ENCODE peak calls at places on chromosome 19, in seven cellular contexts. T is AG09319; V is retinal pigment epithelial cell; K is transverse colon; N is activated CD8-positive, alpha-beta T cell treated with anti-CD3 and anti-CD28 coated beads for 36 hours; E is foreskin fibroblast; H is LNCaP clone FGC. W is an unnamed sample.

GRCh38 chr19:887072-887471 is 5.9 kb downstream of the MED16 start:
- DNase-seq in T (peak), K (no peak), N (peak), V (no peak), E (peak), H (no peak), W (no peak)

GRCh38 chr19:56099638-56100539 is 21.2 kb downstream of the ZNF787 start:
- DNase-seq in H (no peak), V (no peak), K (no peak), N (no peak), E (no peak), T (no peak), W (no peak)

GRCh38 chr19:36093146-36093662 is 17.7 kb upstream of the OVOL3 start:
- DNase-seq in T (no peak), H (no peak), V (no peak), K (no peak), N (peak), E (no peak), W (no peak)

GRCh38 chr19:40623403-40624239 is 22.5 kb downstream of the LTBP4 start:
- DNase-seq in H (no peak), N (peak), K (peak), V (no peak), T (no peak), E (no peak), W (peak)

GRCh38 chr19:14434543-14435319 is 1.6 kb downstream of the PKN1 start:
- DNase-seq in K (peak), T (no peak), H (no peak), N (peak), V (peak), E (peak), W (no peak)

GRCh38 chr19:33796164-33797100 is at the start of gene KCTD15:
- DNase-seq in H (no peak), N (peak), K (peak), T (no peak), E (peak), V (no peak), W (no peak)

GRCh38 chr19:4064073-4064550 is 2.6 kb downstream of the ZBTB7A start:
- DNase-seq in N (no peak), H (no peak), V (no peak), E (peak), T (no peak), K (peak), W (no peak)

GRCh38 chr19:33795370-33796163 is 1.1 kb upstream of the KCTD15 start:
- DNase-seq in E (peak), H (peak), K (peak), N (peak), V (no peak), T (peak), W (no peak)

GRCh38 chr19:54577334-54577733 is 3.7 kb downstream of the LILRA2 start:
- DNase-seq in T (no peak), K (no peak), V (no peak), N (no peak), H (no peak), E (no peak), W (no peak)
- TF ChIP-seq CTCF in T (no peak), K (no peak), V (no peak), N (no peak), H (no peak), E (no peak), W (no peak)

DNA sequence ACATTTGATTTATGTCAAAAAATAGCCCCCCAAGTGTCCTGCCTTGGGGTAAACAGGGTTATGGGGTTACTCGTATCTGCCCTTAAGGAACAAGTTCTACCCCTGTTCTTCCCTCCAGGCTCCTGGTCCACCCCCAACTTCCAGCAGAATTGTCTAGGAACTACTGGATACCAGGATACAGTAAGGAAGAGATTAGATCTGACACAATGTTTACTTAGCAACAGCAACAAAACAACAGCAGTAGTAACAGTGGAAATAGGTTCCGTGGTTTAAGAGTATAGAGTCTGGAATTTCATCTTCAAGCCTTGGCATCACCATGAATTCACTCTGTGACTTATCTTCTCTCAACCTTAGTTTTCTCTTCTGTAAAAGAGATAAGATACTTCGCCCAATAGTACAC is 1.7 kb upstream of the FAM98C start:
- DNase-seq in K (no peak), V (peak), E (no peak), H (peak), T (no peak), N (no peak), W (no peak)
- TF ChIP-seq CTCF in K (no peak), V (no peak), E (no peak), H (no peak), T (no peak), N (no peak), W (no peak)

DNA sequence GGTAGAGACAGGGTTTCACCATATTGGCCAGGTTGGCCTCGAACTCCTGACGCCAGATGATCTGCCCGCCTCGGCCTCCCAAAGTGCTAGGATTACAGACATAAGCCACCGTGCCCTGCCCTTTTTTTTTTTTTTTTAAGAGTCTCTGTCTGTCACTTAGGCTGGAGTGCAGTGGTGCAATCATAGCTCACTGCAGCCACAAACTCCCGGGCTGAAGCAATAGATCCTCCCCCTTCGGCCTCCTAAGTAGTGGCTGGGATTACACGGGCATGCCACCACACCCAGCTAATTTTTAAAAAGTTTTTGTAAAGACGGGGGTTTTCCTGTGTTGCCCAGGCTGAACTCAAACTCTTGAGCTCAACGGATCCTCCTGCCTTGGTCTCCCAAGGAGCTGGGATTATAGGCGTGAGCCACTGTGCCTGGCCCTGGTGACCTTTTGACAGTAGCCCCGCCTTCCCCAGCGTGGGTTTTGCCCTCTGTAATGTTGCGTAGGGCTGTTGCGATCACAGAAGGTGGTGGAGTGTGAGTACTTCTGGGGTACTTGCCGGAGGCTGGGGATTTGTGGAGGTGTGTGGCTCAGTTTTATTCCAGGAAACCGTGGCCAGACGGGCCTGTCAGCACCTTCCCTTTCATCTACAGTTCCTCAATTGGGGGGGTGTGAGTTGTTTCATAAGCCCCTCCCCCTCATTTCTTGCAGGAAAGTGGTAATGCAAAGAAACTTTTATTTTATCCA is 11.6 kb upstream of the RETN start:
- DNase-seq in H (no peak), N (peak), E (peak), K (no peak), V (no peak), T (no peak), W (no peak)
- TF ChIP-seq CTCF in H (no peak), N (no peak), E (no peak), K (no peak), V (no peak), T (no peak), W (no peak)

DNA sequence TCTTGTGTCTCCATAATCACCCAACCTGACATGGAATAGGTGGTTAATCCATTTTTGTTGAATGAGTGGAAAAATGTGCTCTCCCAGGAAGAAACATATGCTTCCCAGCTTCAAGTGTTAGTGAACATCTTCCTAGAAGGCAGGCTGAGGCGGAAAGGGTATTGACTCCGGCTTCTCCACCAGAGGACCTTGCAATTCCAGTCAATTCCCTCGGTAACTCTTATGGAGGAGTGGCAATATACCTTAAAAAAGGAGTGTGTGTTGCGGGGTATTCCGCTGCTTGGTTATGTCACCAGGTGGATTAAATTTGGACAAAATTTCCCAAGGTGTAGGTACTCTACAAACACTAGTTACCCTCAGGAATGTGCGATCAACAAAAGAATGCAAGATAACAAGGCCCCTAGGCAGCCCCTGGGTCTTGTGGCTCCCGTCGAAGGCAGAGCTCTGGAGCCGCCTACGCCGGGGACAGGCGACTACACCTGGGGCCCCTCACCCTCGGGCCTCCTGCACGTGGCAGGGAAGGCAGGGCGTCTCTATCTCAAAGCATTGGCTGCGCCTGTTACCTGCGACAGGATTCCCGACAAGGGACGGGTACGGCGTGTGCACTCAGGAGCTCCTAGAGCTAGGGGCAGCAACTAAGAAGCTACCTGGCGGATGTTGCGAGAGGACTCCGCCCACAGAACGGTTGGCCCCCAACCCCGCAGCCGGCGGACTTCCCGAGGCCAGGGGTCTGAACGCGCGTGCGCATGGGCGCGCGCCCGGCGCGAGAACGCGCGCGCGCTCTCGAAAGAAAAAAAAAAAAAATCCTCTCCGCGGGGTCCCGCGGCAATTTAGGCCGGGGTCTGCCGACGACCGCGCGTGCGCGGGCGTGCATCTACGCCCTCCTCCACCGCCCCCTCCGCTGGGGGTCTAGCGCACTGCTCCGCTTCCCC is at the start of gene WDR87:
- DNase-seq in H (no peak), N (peak), E (peak), T (no peak), K (peak), V (no peak), W (peak)
- TF ChIP-seq CTCF in H (no peak), N (no peak), E (peak), T (no peak), K (no peak), V (peak), W (no peak)

GRCh38 chr19:7861619-7862412 is 12.4 kb downstream of the PRR36 start:
- DNase-seq in E (no peak), K (no peak), N (no peak), T (no peak), V (no peak), H (no peak), W (no peak)
- TF ChIP-seq CTCF in E (no peak), K (no peak), N (peak), T (no peak), V (peak), H (no peak), W (no peak)

DNA sequence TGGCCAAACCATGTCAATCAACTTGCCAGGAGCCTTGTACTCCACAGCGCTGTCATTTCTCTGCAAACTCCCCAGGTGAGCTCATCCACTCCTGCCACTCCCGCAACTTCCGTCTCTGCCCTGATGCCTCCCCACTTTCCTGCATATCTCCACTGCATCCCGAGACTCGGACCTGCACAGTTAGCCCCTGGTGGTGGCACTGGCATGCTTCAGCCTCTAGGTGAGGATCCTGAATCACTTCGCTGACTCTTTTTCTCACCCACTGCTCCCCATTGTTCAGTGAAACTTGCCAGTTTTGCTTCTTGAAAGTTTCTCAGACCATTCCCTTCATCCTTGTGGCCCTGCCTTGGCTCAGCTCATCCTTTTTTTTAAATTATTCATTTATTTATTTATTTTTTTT is 3.4 kb upstream of the CTU1 start:
- DNase-seq in K (no peak), H (no peak), E (no peak), T (no peak), V (no peak), N (no peak), W (no peak)
- TF ChIP-seq CTCF in K (no peak), H (peak), E (peak), T (no peak), V (peak), N (peak), W (no peak)

GRCh38 chr19:13002389-13002898 is 7.2 kb downstream of the NFIX start:
- DNase-seq in K (no peak), T (no peak), V (no peak), E (peak), H (no peak), N (no peak), W (no peak)
- TF ChIP-seq CTCF in K (no peak), T (peak), V (no peak), E (no peak), H (no peak), N (no peak), W (no peak)

GRCh38 chr19:34838248-34838647 is 65.2 kb upstream of the ZNF599 start:
- DNase-seq in V (no peak), K (no peak), T (no peak), E (peak), H (no peak), N (no peak), W (peak)
- TF ChIP-seq CTCF in V (no peak), K (peak), T (no peak), E (no peak), H (peak), N (no peak), W (peak)

W was measured in D721Med.